ENCODE peak calls at places on chromosomes 5 and 9, in seven cellular contexts. H, I, O, B, U, V and T are unnamed samples.

GRCh38 chr5:9903806-9904205 is 273.7 kb upstream of the TAS2R1 start:
- DNase-seq in H (no peak), I (no peak), O (no peak), B (no peak), U (peak), V (no peak), T (peak)

GRCh38 chr5:115050860-115051259 is 118.8 kb downstream of the TRIM36 start:
- DNase-seq in H (no peak), I (no peak), O (no peak), B (no peak), U (peak), V (no peak), T (no peak)

GRCh38 chr9:26813247-26813646 is 79.4 kb downstream of the CAAP1 start:
- DNase-seq in H (no peak), I (no peak), O (no peak), B (no peak), U (no peak), V (no peak), T (no peak)

GRCh38 chr9:83536332-83536731 is 1.9 kb downstream of the FRMD3 start:
- DNase-seq in H (no peak), I (no peak), O (no peak), B (no peak), U (no peak), V (no peak), T (no peak)

GRCh38 chr9:106479679-106480078 is 383.3 kb upstream of the ZNF462 start:
- DNase-seq in H (no peak), I (no peak), O (no peak), B (no peak), U (no peak), V (no peak), T (no peak)

GRCh38 chr5:95734916-95735315 is 3.8 kb downstream of the RHOBTB3 start:
- DNase-seq in H (no peak), I (no peak), O (no peak), B (no peak), U (no peak), V (no peak), T (no peak)

GRCh38 chr5:151007430-151008123 is 12.8 kb upstream of the GPX3 start:
- DNase-seq in H (no peak), I (no peak), O (no peak), B (no peak), U (no peak), V (no peak), T (no peak)

GRCh38 chr5:19001054-19001453 is 986.9 kb downstream of the CDH18 start:
- DNase-seq in H (no peak), I (no peak), O (no peak), B (no peak), U (no peak), V (no peak), T (no peak)

GRCh38 chr5:157335534-157336422 is 69.9 kb downstream of the CYFIP2 start:
- DNase-seq in H (no peak), I (no peak), O (no peak), B (no peak), U (no peak), V (peak), T (peak)

GRCh38 chr9:4143951-4144717 is 155.7 kb downstream of the GLIS3 start:
- DNase-seq in H (no peak), I (no peak), O (no peak), B (no peak), U (no peak), V (no peak), T (peak)

GRCh38 chr5:115685966-115686691 is 60.3 kb upstream of the TMED7 start:
- DNase-seq in H (no peak), I (no peak), O (no peak), B (no peak), U (peak), V (no peak), T (no peak)

GRCh38 chr9:73152445-73152844 is 780 bp downstream of the ANXA1 start:
- DNase-seq in H (no peak), I (no peak), O (no peak), B (no peak), U (no peak), V (no peak), T (peak)

GRCh38 chr5:157366741-157367684 is 93.0 kb upstream of the NIPAL4 start:
- DNase-seq in H (no peak), I (no peak), O (peak), B (no peak), U (peak), V (no peak), T (peak)

GRCh38 chr5:74543162-74543995 is 97.1 kb downstream of the ENC1 start:
- DNase-seq in H (no peak), I (no peak), O (no peak), B (no peak), U (peak), V (no peak), T (peak)

GRCh38 chr5:81572201-81572600 is 178.3 kb upstream of the ACOT12 start:
- DNase-seq in H (no peak), I (no peak), O (no peak), B (no peak), U (no peak), V (no peak), T (no peak)

GRCh38 chr9:117403403-117403811 is 11.4 kb downstream of the ASTN2 start:
- DNase-seq in H (no peak), I (no peak), O (no peak), B (no peak), U (no peak), V (no peak), T (no peak)

GRCh38 chr9:79512251-79512650 is 59.5 kb upstream of the TLE4 start:
- DNase-seq in H (no peak), I (no peak), O (no peak), B (no peak), U (no peak), V (no peak), T (no peak)

GRCh38 chr5:151086905-151087360 is 6.1 kb upstream of the TNIP1 start:
- DNase-seq in H (peak), I (no peak), O (no peak), B (peak), U (no peak), V (no peak), T (no peak)

GRCh38 chr9:71858812-71859211 is 52.2 kb downstream of the ABHD17B start:
- DNase-seq in H (no peak), I (no peak), O (no peak), B (peak), U (peak), V (no peak), T (peak)

DNA sequence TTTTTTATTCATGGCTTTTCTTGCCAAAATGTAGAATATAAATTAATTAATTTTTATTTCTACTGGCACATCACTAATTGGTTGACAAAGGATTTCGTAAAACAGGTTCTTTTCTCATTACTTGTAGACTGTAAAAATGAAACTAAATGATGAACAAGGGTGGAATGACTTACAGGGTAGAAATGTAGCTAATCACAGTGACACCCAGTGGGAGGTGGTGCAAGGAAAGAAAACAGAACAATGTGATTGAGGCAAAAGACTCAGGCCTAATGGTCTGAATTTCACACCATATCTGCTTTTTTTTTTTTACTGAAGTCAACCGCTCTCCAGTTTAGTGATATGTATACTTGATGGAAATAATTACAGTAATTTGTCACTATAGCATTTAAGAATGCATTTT is 28.9 kb downstream of the GABRG2 start:
- DNase-seq in H (no peak), I (no peak), O (no peak), B (no peak), U (no peak), V (no peak), T (no peak)
- TF ChIP-seq CTCF in H (no peak), I (no peak), O (no peak), B (no peak), U (no peak), V (no peak), T (no peak)

GRCh38 chr5:141926434-141926833 is 2.8 kb downstream of the DELE1 start:
- DNase-seq in H (no peak), I (no peak), O (no peak), B (no peak), U (no peak), V (no peak), T (no peak)

GRCh38 chr5:141933151-141933550 is 9.5 kb downstream of the DELE1 start:
- DNase-seq in H (no peak), I (no peak), O (no peak), B (no peak), U (no peak), V (no peak), T (no peak)

GRCh38 chr5:141929398-141930058 is 5.9 kb downstream of the DELE1 start:
- DNase-seq in H (no peak), I (no peak), O (no peak), B (no peak), U (no peak), V (no peak), T (no peak)

GRCh38 chr5:141923443-141924313 is at the start of gene DELE1:
- DNase-seq in H (peak), I (peak), O (peak), B (peak), U (peak), V (peak), T (peak)

DNA sequence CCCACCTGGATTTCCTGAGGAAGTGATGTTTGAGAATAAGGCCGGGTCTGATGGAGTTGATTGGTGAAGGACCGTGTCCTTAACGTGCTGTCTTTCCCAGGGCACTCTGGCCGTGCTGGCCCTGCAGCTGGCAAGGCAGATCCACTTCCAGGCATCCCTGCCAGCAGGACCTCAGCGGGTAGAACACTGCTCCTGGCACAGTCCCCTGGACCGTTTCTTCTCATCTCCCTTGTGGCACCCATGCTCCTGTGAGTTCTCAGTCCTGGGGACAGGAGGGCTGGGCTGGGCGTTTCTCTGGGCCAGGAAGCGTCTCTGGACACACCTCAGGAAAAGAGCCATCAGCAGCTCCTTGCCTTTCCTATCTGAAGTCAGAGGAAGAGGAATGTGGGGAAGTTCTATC is 4.4 kb downstream of the DELE1 start:
- DNase-seq in H (no peak), I (no peak), O (no peak), B (no peak), U (no peak), V (no peak), T (no peak)
- TF ChIP-seq CTCF in H (no peak), I (no peak), O (no peak), B (no peak), U (no peak), V (no peak), T (no peak)

GRCh38 chr9:89937051-89937450 is 332.2 kb downstream of the GADD45G start:
- DNase-seq in H (no peak), I (no peak), O (no peak), B (no peak), U (no peak), V (no peak), T (no peak)

GRCh38 chr9:89933578-89933977 is 328.8 kb downstream of the GADD45G start:
- DNase-seq in H (no peak), I (no peak), O (no peak), B (no peak), U (no peak), V (no peak), T (no peak)

GRCh38 chr9:89935115-89935514 is 330.3 kb downstream of the GADD45G start:
- DNase-seq in H (no peak), I (no peak), O (no peak), B (no peak), U (no peak), V (no peak), T (no peak)

GRCh38 chr9:89939893-89940292 is 335.1 kb downstream of the GADD45G start:
- DNase-seq in H (no peak), I (no peak), O (no peak), B (no peak), U (no peak), V (no peak), T (no peak)

DNA sequence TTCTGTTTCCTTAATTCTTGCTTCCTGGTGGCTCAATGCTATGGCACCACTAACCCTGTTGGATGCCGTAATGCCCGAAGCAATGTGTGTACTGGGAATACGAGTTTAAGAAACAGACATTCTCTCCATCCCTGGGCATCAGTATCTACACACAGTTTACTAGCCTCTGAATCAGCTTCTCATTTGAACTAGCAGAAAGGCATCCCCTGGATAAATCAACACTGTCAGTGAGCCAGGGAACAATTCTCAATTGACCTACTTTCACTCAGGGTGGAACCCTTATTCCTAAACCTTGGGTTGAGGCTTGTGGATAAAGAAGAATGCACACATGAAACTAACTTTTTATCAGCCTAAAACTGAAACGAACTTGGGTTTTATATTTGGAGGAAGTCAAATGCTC is 331.0 kb downstream of the GADD45G start:
- DNase-seq in H (no peak), I (no peak), O (no peak), B (no peak), U (no peak), V (no peak), T (no peak)
- TF ChIP-seq CTCF in H (no peak), I (no peak), O (no peak), B (no peak), U (no peak), V (no peak), T (no peak)

GRCh38 chr9:126799051-126799450 is 5.8 kb upstream of the ZBTB43 start:
- DNase-seq in H (no peak), I (no peak), O (no peak), B (no peak), U (no peak), V (no peak), T (no peak)

GRCh38 chr9:126804198-126804695 is 593 bp upstream of the ZBTB43 start:
- DNase-seq in H (no peak), I (no peak), O (no peak), B (no peak), U (no peak), V (no peak), T (no peak)

GRCh38 chr9:126805546-126806262 is 864 bp downstream of the ZBTB43 start:
- DNase-seq in H (peak), I (peak), O (peak), B (peak), U (peak), V (peak), T (peak)

GRCh38 chr9:126804696-126805545 is at the start of gene ZBTB43:
- DNase-seq in H (peak), I (peak), O (peak), B (peak), U (peak), V (peak), T (peak)

GRCh38 chr9:126802343-126803059 is 2.3 kb upstream of the ZBTB43 start:
- DNase-seq in H (no peak), I (no peak), O (no peak), B (no peak), U (no peak), V (no peak), T (no peak)
- TF ChIP-seq CTCF in H (no peak), I (no peak), O (no peak), B (no peak), U (no peak), V (no peak), T (no peak)

GRCh38 chr9:11045589-11045988 is 432.8 kb upstream of the PTPRD start:
- DNase-seq in H (no peak), I (no peak), O (no peak), B (no peak), U (no peak), V (no peak), T (no peak)
- TF ChIP-seq CTCF in H (no peak), I (no peak), O (no peak), B (no peak), U (no peak), V (no peak), T (no peak)